ENCODE peak calls at places on chromosomes 12 and 14, in seven cellular contexts. One of them, this sample, is unnamed.

GRCh38 chr12:2796187-2796663 is 1.5 kb downstream of the FKBP4 start:
- DNase-seq in sigmoid colon: no peak
- DNase-seq in transverse colon: no peak
- DNase-seq in tibial nerve: no peak
- DNase-seq in A549: peak; percentile 25
- DNase-seq in stomach: no peak
- DNase-seq in ovary: no peak
- DNase-seq in this sample: peak; percentile 34

GRCh38 chr12:674272-674781 is 11.1 kb upstream of the NINJ2 start:
- DNase-seq in tibial nerve: no peak
- DNase-seq in ovary: no peak
- DNase-seq in sigmoid colon: no peak
- DNase-seq in A549: no peak
- DNase-seq in transverse colon: no peak
- DNase-seq in stomach: no peak
- DNase-seq in this sample: no peak

GRCh38 chr12:59808317-59808910 is 212.6 kb downstream of the SLC16A7 start:
- DNase-seq in tibial nerve: no peak
- DNase-seq in A549: peak; percentile 28
- DNase-seq in sigmoid colon: no peak
- DNase-seq in transverse colon: no peak
- DNase-seq in ovary: no peak
- DNase-seq in stomach: no peak
- DNase-seq in this sample: no peak

GRCh38 chr14:63200035-63200740 is 4.1 kb upstream of the RHOJ start:
- DNase-seq in sigmoid colon: no peak
- DNase-seq in transverse colon: no peak
- DNase-seq in tibial nerve: no peak
- DNase-seq in stomach: no peak
- DNase-seq in ovary: no peak
- DNase-seq in A549: no peak
- DNase-seq in this sample: no peak

GRCh38 chr12:63151898-63152700 is 1.1 kb upstream of the AVPR1A start:
- DNase-seq in stomach: no peak
- DNase-seq in A549: peak; percentile 64
- DNase-seq in sigmoid colon: no peak
- DNase-seq in transverse colon: peak; percentile 12
- DNase-seq in ovary: no peak
- DNase-seq in tibial nerve: no peak
- DNase-seq in this sample: no peak

GRCh38 chr12:85253823-85254222 is 26.2 kb upstream of the ALX1 start:
- DNase-seq in transverse colon: no peak
- DNase-seq in A549: peak; percentile 74
- DNase-seq in stomach: no peak
- DNase-seq in sigmoid colon: no peak
- DNase-seq in tibial nerve: no peak
- DNase-seq in ovary: no peak
- DNase-seq in this sample: no peak

GRCh38 chr12:122473543-122474323 is 27.0 kb downstream of the ZCCHC8 start:
- DNase-seq in transverse colon: no peak
- DNase-seq in A549: no peak
- DNase-seq in stomach: peak; percentile 23
- DNase-seq in tibial nerve: no peak
- DNase-seq in sigmoid colon: no peak
- DNase-seq in ovary: peak; percentile 46
- DNase-seq in this sample: no peak

GRCh38 chr12:64418209-64418608 is 14.0 kb downstream of the XPOT start:
- DNase-seq in tibial nerve: no peak
- DNase-seq in sigmoid colon: no peak
- DNase-seq in A549: no peak
- DNase-seq in stomach: no peak
- DNase-seq in ovary: no peak
- DNase-seq in transverse colon: no peak
- DNase-seq in this sample: no peak

GRCh38 chr14:83779266-83779665 is 1750.7 kb upstream of the FLRT2 start:
- DNase-seq in tibial nerve: no peak
- DNase-seq in transverse colon: no peak
- DNase-seq in A549: no peak
- DNase-seq in sigmoid colon: no peak
- DNase-seq in stomach: no peak
- DNase-seq in ovary: no peak
- DNase-seq in this sample: no peak

GRCh38 chr12:12249216-12250050 is 17.4 kb downstream of the LRP6 start:
- DNase-seq in transverse colon: no peak
- DNase-seq in ovary: no peak
- DNase-seq in tibial nerve: no peak
- DNase-seq in stomach: no peak
- DNase-seq in A549: no peak
- DNase-seq in sigmoid colon: no peak
- DNase-seq in this sample: no peak

GRCh38 chr14:39957987-39958386 is 525.8 kb upstream of the FBXO33 start:
- DNase-seq in transverse colon: no peak
- DNase-seq in ovary: no peak
- DNase-seq in A549: no peak
- DNase-seq in stomach: no peak
- DNase-seq in sigmoid colon: no peak
- DNase-seq in tibial nerve: no peak
- DNase-seq in this sample: no peak

GRCh38 chr12:122067966-122068365 is 10.6 kb upstream of the MLXIP start:
- DNase-seq in transverse colon: peak; percentile 75
- DNase-seq in tibial nerve: peak; percentile 46
- DNase-seq in A549: no peak
- DNase-seq in ovary: no peak
- DNase-seq in stomach: peak; percentile 58
- DNase-seq in sigmoid colon: peak; percentile 86
- DNase-seq in this sample: no peak

GRCh38 chr14:104510794-104511611 is 68.6 kb upstream of the C14orf180 start:
- DNase-seq in sigmoid colon: no peak
- DNase-seq in transverse colon: no peak
- DNase-seq in A549: no peak
- DNase-seq in stomach: peak; percentile 90
- DNase-seq in ovary: no peak
- DNase-seq in tibial nerve: no peak
- DNase-seq in this sample: no peak

GRCh38 chr12:13534645-13535398 is 338.3 kb downstream of the EMP1 start:
- DNase-seq in sigmoid colon: peak; percentile 72
- DNase-seq in stomach: peak; percentile 79
- DNase-seq in transverse colon: peak; percentile 68
- DNase-seq in A549: peak; percentile 60
- DNase-seq in tibial nerve: peak; percentile 55
- DNase-seq in ovary: peak; percentile 36
- DNase-seq in this sample: no peak

GRCh38 chr12:109758406-109759075 is 44.9 kb downstream of the FAM222A start:
- DNase-seq in sigmoid colon: peak; percentile 33
- DNase-seq in transverse colon: peak; percentile 4
- DNase-seq in stomach: peak; percentile 8
- DNase-seq in A549: no peak
- DNase-seq in ovary: peak; percentile 16
- DNase-seq in tibial nerve: peak; percentile 1
- DNase-seq in this sample: peak; percentile 41

GRCh38 chr12:78308701-78309100 is 478.0 kb downstream of the NAV3 start:
- DNase-seq in stomach: no peak
- DNase-seq in sigmoid colon: no peak
- DNase-seq in transverse colon: no peak
- DNase-seq in tibial nerve: no peak
- DNase-seq in A549: no peak
- DNase-seq in ovary: no peak
- DNase-seq in this sample: no peak

GRCh38 chr12:130031571-130032189 is 127.9 kb upstream of the TMEM132D start:
- DNase-seq in A549: peak; percentile 57
- DNase-seq in tibial nerve: no peak
- DNase-seq in stomach: peak; percentile 56
- DNase-seq in transverse colon: peak; percentile 48
- DNase-seq in sigmoid colon: no peak
- DNase-seq in ovary: peak; percentile 33
- DNase-seq in this sample: no peak

GRCh38 chr12:65778268-65779090 is 45.8 kb upstream of the HMGA2 start:
- DNase-seq in ovary: no peak
- DNase-seq in stomach: no peak
- DNase-seq in A549: peak; percentile 9
- DNase-seq in sigmoid colon: no peak
- DNase-seq in transverse colon: no peak
- DNase-seq in tibial nerve: no peak
- DNase-seq in this sample: no peak

GRCh38 chr14:59771577-59771976 is 99.0 kb downstream of the RTN1 start:
- DNase-seq in transverse colon: no peak
- DNase-seq in sigmoid colon: no peak
- DNase-seq in ovary: no peak
- DNase-seq in stomach: no peak
- DNase-seq in A549: no peak
- DNase-seq in tibial nerve: no peak
- DNase-seq in this sample: no peak

GRCh38 chr12:92739099-92739498 is 36.3 kb downstream of the PLEKHG7 start:
- DNase-seq in tibial nerve: no peak
- DNase-seq in stomach: no peak
- DNase-seq in sigmoid colon: no peak
- DNase-seq in ovary: no peak
- DNase-seq in transverse colon: no peak
- DNase-seq in A549: peak; percentile 33
- DNase-seq in this sample: no peak

GRCh38 chr14:63759454-63759853 is 31.6 kb upstream of the SGPP1 start:
- DNase-seq in stomach: no peak
- DNase-seq in transverse colon: no peak
- DNase-seq in ovary: no peak
- DNase-seq in sigmoid colon: no peak
- DNase-seq in A549: no peak
- DNase-seq in tibial nerve: no peak
- DNase-seq in this sample: no peak

GRCh38 chr14:65866906-65867305 is 454.4 kb downstream of the FUT8 start:
- DNase-seq in transverse colon: peak; percentile 12
- DNase-seq in stomach: no peak
- DNase-seq in sigmoid colon: no peak
- DNase-seq in ovary: no peak
- DNase-seq in A549: no peak
- DNase-seq in tibial nerve: no peak
- DNase-seq in this sample: no peak

GRCh38 chr12:84131076-84131475 is 781.5 kb downstream of the SLC6A15 start:
- DNase-seq in ovary: no peak
- DNase-seq in A549: peak; percentile 14
- DNase-seq in tibial nerve: no peak
- DNase-seq in transverse colon: no peak
- DNase-seq in sigmoid colon: no peak
- DNase-seq in stomach: no peak
- DNase-seq in this sample: no peak

GRCh38 chr12:88579572-88579940 is 715 bp downstream of the KITLG start:
- DNase-seq in tibial nerve: peak; percentile 18
- DNase-seq in transverse colon: peak; percentile 56
- DNase-seq in ovary: peak; percentile 60
- DNase-seq in A549: peak; percentile 29
- DNase-seq in sigmoid colon: peak; percentile 67
- DNase-seq in stomach: peak; percentile 68
- DNase-seq in this sample: no peak

GRCh38 chr12:132624910-132625630 is 6.5 kb downstream of the P2RX2 start:
- DNase-seq in stomach: no peak
- DNase-seq in sigmoid colon: no peak
- DNase-seq in tibial nerve: no peak
- DNase-seq in ovary: no peak
- DNase-seq in transverse colon: no peak
- DNase-seq in A549: no peak
- DNase-seq in this sample: no peak

GRCh38 chr12:64178122-64178521 is 44.0 kb downstream of the KICS2 start:
- DNase-seq in A549: no peak
- DNase-seq in sigmoid colon: no peak
- DNase-seq in ovary: no peak
- DNase-seq in tibial nerve: no peak
- DNase-seq in transverse colon: no peak
- DNase-seq in stomach: no peak
- DNase-seq in this sample: no peak

GRCh38 chr12:16449459-16449858 is 102.0 kb downstream of the MGST1 start:
- DNase-seq in ovary: no peak
- DNase-seq in A549: no peak
- DNase-seq in stomach: no peak
- DNase-seq in tibial nerve: no peak
- DNase-seq in sigmoid colon: no peak
- DNase-seq in transverse colon: no peak
- DNase-seq in this sample: no peak

GRCh38 chr12:23555808-23556207 is 393.7 kb downstream of the SOX5 start:
- DNase-seq in tibial nerve: no peak
- DNase-seq in ovary: no peak
- DNase-seq in sigmoid colon: no peak
- DNase-seq in A549: no peak
- DNase-seq in transverse colon: no peak
- DNase-seq in stomach: no peak
- DNase-seq in this sample: no peak
- TF ChIP-seq EP300 in tibial nerve: no peak
- TF ChIP-seq EP300 in ovary: no peak
- TF ChIP-seq EP300 in sigmoid colon: no peak
- TF ChIP-seq EP300 in A549: no peak
- TF ChIP-seq EP300 in transverse colon: no peak
- TF ChIP-seq EP300 in stomach: no peak
- TF ChIP-seq EP300 in this sample: no peak

GRCh38 chr14:61344437-61345143 is 23.2 kb downstream of the PRKCH start:
- DNase-seq in transverse colon: no peak
- DNase-seq in ovary: no peak
- DNase-seq in stomach: no peak
- DNase-seq in A549: no peak
- DNase-seq in sigmoid colon: no peak
- DNase-seq in tibial nerve: no peak
- DNase-seq in this sample: no peak
- H3K4me1 ChIP-seq in transverse colon: no peaks in the 10 kb centered on the region
- H3K4me1 ChIP-seq in ovary: no peaks in the 10 kb centered on the region
- H3K4me1 ChIP-seq in stomach: peaks cover 36% of the 10 kb centered on the region
- H3K4me1 ChIP-seq in A549: peaks cover 6% of the 10 kb centered on the region
- H3K4me1 ChIP-seq in sigmoid colon: peaks cover 10% of the 10 kb centered on the region
- H3K4me1 ChIP-seq in tibial nerve: peaks cover 5% of the 10 kb centered on the region
- H3K4me1 ChIP-seq in this sample: peaks cover 78% of the 10 kb centered on the region

DNA sequence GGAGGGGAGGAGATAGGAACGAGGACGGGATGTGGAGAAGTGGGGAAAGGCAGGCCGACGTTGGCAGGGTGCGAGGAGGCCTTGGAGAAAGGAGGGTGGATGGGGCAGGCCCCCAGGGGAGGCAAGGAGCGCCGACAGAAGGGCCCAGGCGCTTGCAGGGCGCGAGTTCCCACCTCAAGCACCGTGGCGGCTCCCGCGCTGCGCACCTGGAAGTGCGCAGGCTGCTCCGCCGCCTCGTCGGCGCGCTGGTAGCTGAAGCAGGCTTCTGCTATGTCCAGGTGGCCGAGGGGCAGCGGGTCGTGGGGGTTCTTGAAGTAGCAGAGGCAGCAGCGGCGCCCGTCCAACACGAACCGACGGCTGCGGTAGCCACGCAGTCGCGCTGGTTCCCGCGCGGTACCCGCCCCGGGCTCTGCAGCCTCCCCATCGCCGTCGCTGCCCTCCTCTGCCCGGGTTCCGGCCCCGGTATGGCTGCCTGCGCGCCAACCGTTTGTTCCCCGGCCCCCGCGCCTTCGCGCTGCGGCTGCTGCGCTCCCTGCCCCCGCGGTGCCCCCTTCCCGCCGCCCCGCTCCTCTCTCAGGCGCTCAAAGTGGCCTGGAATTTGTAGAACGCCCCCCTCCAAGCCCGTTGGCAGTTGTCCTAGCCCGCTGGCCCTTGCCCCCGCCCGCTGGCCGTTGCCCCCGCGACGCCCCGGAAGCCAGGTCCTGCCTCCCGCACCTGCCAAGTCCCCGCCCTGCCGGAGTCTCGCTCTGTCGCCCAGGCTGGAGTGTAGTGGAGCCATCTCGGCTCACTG is 1.1 kb upstream of the ACTR6 start:
- DNase-seq in tibial nerve: no peak
- DNase-seq in ovary: peak; percentile 72
- DNase-seq in stomach: peak; percentile 84
- DNase-seq in A549: peak; percentile 73
- DNase-seq in transverse colon: peak; percentile 89
- DNase-seq in sigmoid colon: peak; percentile 83
- DNase-seq in this sample: peak; percentile 90
- TF ChIP-seq EP300 in tibial nerve: no peak
- TF ChIP-seq EP300 in ovary: no peak
- TF ChIP-seq EP300 in stomach: no peak
- TF ChIP-seq EP300 in A549: no peak
- TF ChIP-seq EP300 in transverse colon: no peak
- TF ChIP-seq EP300 in sigmoid colon: no peak
- TF ChIP-seq EP300 in this sample: no peak

GRCh38 chr12:69698054-69698453 is 1.0 kb downstream of the BEST3 start:
- DNase-seq in A549: no peak
- DNase-seq in stomach: no peak
- DNase-seq in tibial nerve: no peak
- DNase-seq in transverse colon: no peak
- DNase-seq in ovary: no peak
- DNase-seq in sigmoid colon: no peak
- DNase-seq in this sample: no peak
- H3K4me1 ChIP-seq in A549: no peaks in the 10 kb centered on the region
- H3K4me1 ChIP-seq in stomach: no peaks in the 10 kb centered on the region
- H3K4me1 ChIP-seq in tibial nerve: no peaks in the 10 kb centered on the region
- H3K4me1 ChIP-seq in transverse colon: no peaks in the 10 kb centered on the region
- H3K4me1 ChIP-seq in ovary: no peaks in the 10 kb centered on the region
- H3K4me1 ChIP-seq in sigmoid colon: no peaks in the 10 kb centered on the region
- H3K4me1 ChIP-seq in this sample: peaks cover 10% of the 10 kb centered on the region

This sample was measured in suprapubic skin.